ENCODE peak calls at places on chromosomes 3 and 15, in five cellular contexts. E is IMR-90, Q is PC-3, F is DND-41, N is H1. J is an unnamed sample.

GRCh38 chr15:77186518-77187095 is 115.7 kb upstream of the TSPAN3 start:
- DNase-seq in E (peak; percentile 47), Q (peak; percentile 30), F (peak; percentile 20), N (no peak), J (peak; percentile 6)

GRCh38 chr15:77762747-77763146 is 130.0 kb upstream of the LINGO1 start:
- DNase-seq in N (no peak), F (no peak), E (no peak), Q (no peak), J (no peak)

GRCh38 chr15:66946578-66947164 is 118.7 kb upstream of the SMAD3 start:
- DNase-seq in N (no peak), E (peak; percentile 70), F (peak; percentile 63), Q (peak; percentile 79), J (peak; percentile 69)

GRCh38 chr3:141812091-141812490 is 48.9 kb downstream of the GRK7 start:
- DNase-seq in F (no peak), Q (no peak), N (no peak), E (no peak), J (no peak)

GRCh38 chr3:15023719-15024118 is 41.4 kb downstream of the MRPS25 start:
- DNase-seq in E (no peak), Q (no peak), N (no peak), F (no peak), J (no peak)

GRCh38 chr15:88909956-88910831 is 3.0 kb downstream of the MFGE8 start:
- DNase-seq in E (no peak), Q (no peak), N (no peak), F (no peak), J (no peak)

GRCh38 chr3:13186416-13186815 is 113.2 kb upstream of the IQSEC1 start:
- DNase-seq in N (no peak), F (no peak), Q (no peak), E (no peak), J (no peak)

GRCh38 chr3:109191431-109191830 is 54.9 kb downstream of the C3orf85 start:
- DNase-seq in N (no peak), Q (no peak), F (no peak), E (no peak), J (no peak)

GRCh38 chr3:188472331-188472730 is 318.4 kb downstream of the LPP start:
- DNase-seq in N (no peak), Q (peak; percentile 3), F (no peak), E (peak; percentile 26), J (no peak)

GRCh38 chr15:41933771-41934170 is 38.6 kb downstream of the EHD4 start:
- DNase-seq in Q (peak; percentile 88), E (peak; percentile 41), N (no peak), F (no peak), J (no peak)

GRCh38 chr3:118504906-118505305 is 529.7 kb downstream of the IGSF11 start:
- DNase-seq in F (no peak), E (no peak), N (no peak), Q (no peak), J (no peak)

GRCh38 chr3:52401551-52401950 is 43.4 kb downstream of the SEMA3G start:
- DNase-seq in Q (no peak), N (no peak), F (no peak), E (no peak), J (no peak)

GRCh38 chr3:123335007-123335670 is 113.8 kb downstream of the ADCY5 start:
- DNase-seq in Q (no peak), E (no peak), F (peak; percentile 53), N (no peak), J (no peak)

GRCh38 chr3:61637088-61638051 is 76.0 kb downstream of the PTPRG start:
- DNase-seq in Q (no peak), E (peak; percentile 45), F (no peak), N (no peak), J (peak; percentile 3)

GRCh38 chr3:56251343-56251945 is 216.8 kb downstream of the ERC2 start:
- DNase-seq in E (peak; percentile 51), N (no peak), Q (peak; percentile 76), F (peak; percentile 23), J (peak; percentile 89)

GRCh38 chr3:34292605-34293300 is 494.3 kb downstream of the PDCD6IP start:
- DNase-seq in N (no peak), F (no peak), E (no peak), Q (no peak), J (no peak)

GRCh38 chr15:59218099-59218498 is 11.5 kb downstream of the LDHAL6B start:
- DNase-seq in Q (no peak), E (no peak), F (no peak), N (no peak), J (no peak)

GRCh38 chr3:89889386-89889785 is 782.0 kb downstream of the EPHA3 start:
- DNase-seq in E (no peak), Q (no peak), F (no peak), N (peak; percentile 10), J (no peak)

GRCh38 chr15:63238796-63239195 is 38.6 kb upstream of the APH1B start:
- DNase-seq in N (no peak), E (peak; percentile 78), Q (peak; percentile 6), F (no peak), J (no peak)

GRCh38 chr15:31489801-31490646 is 163.4 kb downstream of the KLF13 start:
- DNase-seq in F (peak; percentile 46), N (no peak), Q (peak; percentile 76), E (peak; percentile 62), J (peak; percentile 81)

GRCh38 chr3:122146466-122146865 is 37.0 kb upstream of the CASR start:
- DNase-seq in F (no peak), Q (no peak), N (no peak), E (no peak), J (no peak)

GRCh38 chr15:39595621-39596221 is 14.8 kb downstream of the THBS1 start:
- DNase-seq in Q (peak; percentile 10), F (no peak), N (no peak), E (peak; percentile 43), J (no peak)

DNA sequence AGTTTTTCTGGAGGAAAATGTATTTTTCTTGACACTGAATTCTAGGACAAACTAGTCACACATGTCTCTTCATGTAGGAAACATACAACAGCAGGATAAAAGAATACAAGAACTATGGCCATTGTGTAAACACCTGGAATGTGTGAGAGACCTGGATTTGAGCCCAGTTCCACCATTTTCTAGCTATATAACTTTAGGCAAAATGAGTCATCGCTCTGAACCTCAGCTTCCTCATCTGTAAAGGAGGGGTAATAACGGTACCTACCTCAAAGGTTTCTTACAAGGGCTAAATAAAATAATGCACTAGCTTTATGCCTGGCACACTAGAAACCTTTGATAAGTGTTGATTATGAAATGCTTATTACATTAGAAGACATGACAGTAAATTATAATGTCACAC is 57.8 kb downstream of the RIOX2 start:
- DNase-seq in Q (peak; percentile 95), E (peak; percentile 42), F (no peak), N (no peak), J (peak; percentile 74)
- H2AFZ ChIP-seq in Q (no peak overlapping the region), E (no peak overlapping the region), F (no peak overlapping the region), N (no peak overlapping the region), J (no peak overlapping the region)

GRCh38 chr3:184663756-184664155 is 48.1 kb downstream of the MAGEF1 start:
- DNase-seq in N (no peak), Q (no peak), F (no peak), E (no peak), J (no peak)

GRCh38 chr3:184665101-184665500 is 46.8 kb downstream of the MAGEF1 start:
- DNase-seq in N (no peak), F (no peak), E (no peak), Q (no peak), J (peak; percentile 95)

GRCh38 chr3:184669578-184669977 is 42.3 kb downstream of the MAGEF1 start:
- DNase-seq in Q (no peak), F (no peak), E (no peak), N (no peak), J (peak; percentile 83)

GRCh38 chr3:184670091-184670602 is 41.7 kb downstream of the MAGEF1 start:
- DNase-seq in Q (no peak), F (no peak), E (no peak), N (no peak), J (peak; percentile 93)

GRCh38 chr3:184666422-184666821 is 45.4 kb downstream of the MAGEF1 start:
- DNase-seq in F (no peak), E (no peak), N (no peak), Q (peak; percentile 20), J (no peak)
- H2AFZ ChIP-seq in F (no peak overlapping the region), E (no peak overlapping the region), N (no peak overlapping the region), Q (no peak overlapping the region), J (no peak overlapping the region)

DNA sequence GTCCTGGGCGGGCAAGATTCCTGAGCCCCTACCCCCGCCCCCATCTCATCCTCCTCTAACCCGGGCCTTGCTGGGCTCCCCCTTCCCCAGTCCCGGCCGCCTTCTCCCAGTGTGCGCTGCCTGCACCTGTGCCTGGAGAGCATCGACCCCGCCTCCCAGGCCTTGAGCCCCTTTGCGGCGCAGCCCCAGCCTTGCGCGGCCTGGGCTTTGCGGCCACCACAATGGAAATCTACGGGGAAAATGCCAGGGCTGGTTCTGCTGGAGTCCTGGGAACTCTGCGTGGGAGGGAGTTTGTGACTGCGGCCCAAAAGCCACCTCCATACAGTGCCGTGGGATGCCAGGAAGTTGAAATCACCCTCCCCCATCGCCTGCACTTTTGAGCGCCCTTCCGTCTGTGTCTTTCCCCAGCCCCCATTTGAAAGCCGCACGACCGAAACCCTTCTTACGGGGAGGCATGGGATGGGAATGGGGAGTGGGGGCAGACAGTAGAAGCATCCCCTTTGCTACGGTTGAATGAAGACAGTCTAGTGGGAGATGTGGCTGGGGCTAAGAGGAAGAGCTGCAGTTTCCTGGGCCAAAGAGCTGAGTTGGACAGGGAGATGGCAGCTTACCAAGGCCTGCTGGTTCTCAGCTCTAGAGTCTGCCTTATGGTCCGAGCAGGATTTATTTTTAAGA is 1.0 kb upstream of the SOX2 start:
- DNase-seq in E (no peak), N (no peak), F (no peak), Q (no peak), J (no peak)
- H2AFZ ChIP-seq in E (peak overlapping the region; percentile 43), N (no peak overlapping the region), F (no peak overlapping the region), Q (peak overlapping the region; percentile 75), J (no peak overlapping the region)

GRCh38 chr15:76183906-76184639 is 124.3 kb downstream of the TMEM266 start:
- DNase-seq in F (no peak), E (no peak), N (no peak), Q (no peak), J (peak; percentile 57)

GRCh38 chr15:76184640-76185020 is 124.8 kb downstream of the TMEM266 start:
- DNase-seq in F (no peak), E (no peak), N (no peak), Q (no peak), J (peak; percentile 75)

GRCh38 chr15:76189106-76189505 is 122.2 kb downstream of the ETFA start:
- DNase-seq in Q (no peak), F (no peak), N (no peak), E (no peak), J (no peak)

GRCh38 chr15:76187151-76187550 is 124.1 kb downstream of the ETFA start:
- DNase-seq in E (no peak), F (no peak), Q (no peak), N (no peak), J (no peak)

GRCh38 chr15:76185716-76186115 is 125.6 kb downstream of the ETFA start:
- DNase-seq in N (peak; percentile 54), E (peak; percentile 75), Q (peak; percentile 74), F (peak; percentile 21), J (peak; percentile 57)
- H2AFZ ChIP-seq in N (no peak overlapping the region), E (peak overlapping the region; percentile 87), Q (peak overlapping the region; percentile 76), F (no peak overlapping the region), J (no peak overlapping the region)

DNA sequence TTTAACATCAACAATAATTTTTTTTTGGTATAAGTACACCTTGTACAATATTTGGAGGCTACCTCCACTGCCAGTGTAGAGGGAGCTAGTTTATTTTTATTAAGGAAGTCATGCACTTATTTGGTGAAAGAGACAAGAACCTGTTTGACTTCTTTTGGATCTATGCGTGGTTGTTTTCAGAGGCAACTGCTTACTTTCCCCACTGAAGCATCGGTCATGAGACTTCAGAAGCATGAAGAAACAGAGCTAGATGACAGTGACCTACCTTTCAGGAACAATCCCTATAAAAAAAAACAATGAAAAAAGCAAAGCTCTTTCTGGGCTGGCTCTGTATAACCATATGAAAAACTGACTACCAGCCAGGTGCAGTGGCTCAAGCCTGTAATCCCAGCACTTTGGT is 20.0 kb upstream of the ZNF148 start:
- DNase-seq in N (no peak), F (no peak), E (no peak), Q (peak; percentile 54), J (no peak)
- H2AFZ ChIP-seq in N (no peak overlapping the region), F (no peak overlapping the region), E (no peak overlapping the region), Q (no peak overlapping the region), J (no peak overlapping the region)